ENCODE peak calls at places on chromosome 19, in nine cellular contexts. B, C, D, L, G, I, P, Q and Y are unnamed samples.

GRCh38 chr19:42397315-42398166 is 7.4 kb upstream of the CNFN start:
- DNase-seq in C (no peak), D (no peak), Q (no peak), L (no peak), B (no peak), I (no peak), G (no peak), P (no peak), Y (no peak)

GRCh38 chr19:42199440-42200115 is 17.9 kb downstream of the DEDD2 start:
- DNase-seq in P (peak; percentile 83), Q (no peak), C (no peak), D (no peak), L (no peak), B (no peak), G (no peak), I (no peak), Y (peak; percentile 85)

GRCh38 chr19:39401549-39402416 is 4.9 kb upstream of the ZFP36 start:
- DNase-seq in G (no peak), C (peak; percentile 69), B (peak; percentile 93), L (no peak), Q (no peak), I (peak; percentile 70), P (peak; percentile 82), D (peak; percentile 89), Y (peak; percentile 67)

GRCh38 chr19:49930483-49931011 is 1.2 kb upstream of the NUP62 start:
- DNase-seq in D (no peak), I (peak; percentile 15), C (no peak), P (no peak), B (no peak), L (peak; percentile 62), G (no peak), Q (no peak), Y (no peak)

GRCh38 chr19:3785464-3785937 is 680 bp downstream of the MATK start:
- DNase-seq in B (no peak), P (no peak), I (no peak), C (no peak), Q (no peak), D (no peak), L (no peak), G (no peak), Y (no peak)

GRCh38 chr19:4516199-4516938 is 1.9 kb downstream of the PLIN4 start:
- DNase-seq in B (no peak), P (no peak), Q (no peak), I (no peak), C (no peak), G (no peak), D (no peak), L (peak; percentile 32), Y (no peak)

GRCh38 chr19:34666200-34666957 is 10.6 kb downstream of the SCGB2B2 start:
- DNase-seq in Q (no peak), P (no peak), B (no peak), L (no peak), G (no peak), C (no peak), D (no peak), I (no peak), Y (no peak)

GRCh38 chr19:44723952-44724319 is 24.6 kb upstream of the BCL3 start:
- DNase-seq in B (no peak), C (peak; percentile 74), Q (peak; percentile 76), G (peak; percentile 62), P (peak; percentile 84), L (peak; percentile 77), I (peak; percentile 86), D (peak; percentile 73), Y (peak; percentile 81)

GRCh38 chr19:10819124-10820060 is 16.6 kb downstream of the TMED1 start:
- DNase-seq in P (no peak), L (no peak), D (no peak), B (no peak), Q (no peak), C (no peak), G (no peak), I (no peak), Y (no peak)

GRCh38 chr19:51125421-51126075 is 842 bp downstream of the SIGLEC9 start:
- DNase-seq in G (no peak), P (no peak), Q (no peak), I (no peak), C (no peak), B (no peak), D (no peak), L (no peak), Y (no peak)

GRCh38 chr19:33604651-33605050 is 17.1 kb upstream of the CHST8 start:
- DNase-seq in Q (no peak), P (no peak), C (no peak), B (no peak), G (no peak), I (no peak), D (no peak), L (no peak), Y (no peak)

GRCh38 chr19:38534574-38534973 is 83.2 kb downstream of the MAP4K1 start:
- DNase-seq in C (no peak), B (no peak), L (no peak), Q (no peak), G (no peak), D (no peak), P (peak; percentile 31), I (no peak), Y (no peak)

GRCh38 chr19:9881720-9882119 is 46.6 kb downstream of the PIN1 start:
- DNase-seq in D (no peak), I (no peak), Q (no peak), L (no peak), G (no peak), C (no peak), B (no peak), P (no peak), Y (no peak)

GRCh38 chr19:51124729-51125128 is at the start of gene SIGLEC9:
- DNase-seq in G (no peak), P (peak; percentile 79), D (no peak), I (no peak), Q (no peak), C (peak; percentile 52), B (no peak), L (peak; percentile 49), Y (no peak)

GRCh38 chr19:2607712-2608601 is 94.5 kb downstream of the GNG7 start:
- DNase-seq in L (no peak), P (peak; percentile 50), B (no peak), Q (no peak), C (no peak), G (no peak), D (no peak), I (no peak), Y (peak; percentile 55)

GRCh38 chr19:13154911-13155471 is 4.8 kb downstream of the IER2 start:
- DNase-seq in I (peak; percentile 81), G (peak; percentile 47), C (peak; percentile 95), D (peak; percentile 65), P (peak; percentile 89), Q (peak; percentile 93), L (peak; percentile 61), B (peak; percentile 92), Y (peak; percentile 76)

GRCh38 chr19:10228925-10229324 is 2.2 kb downstream of the S1PR2 start:
- DNase-seq in Q (no peak), G (no peak), B (no peak), C (no peak), P (no peak), D (peak; percentile 41), I (peak; percentile 69), L (no peak), Y (peak; percentile 79)

DNA sequence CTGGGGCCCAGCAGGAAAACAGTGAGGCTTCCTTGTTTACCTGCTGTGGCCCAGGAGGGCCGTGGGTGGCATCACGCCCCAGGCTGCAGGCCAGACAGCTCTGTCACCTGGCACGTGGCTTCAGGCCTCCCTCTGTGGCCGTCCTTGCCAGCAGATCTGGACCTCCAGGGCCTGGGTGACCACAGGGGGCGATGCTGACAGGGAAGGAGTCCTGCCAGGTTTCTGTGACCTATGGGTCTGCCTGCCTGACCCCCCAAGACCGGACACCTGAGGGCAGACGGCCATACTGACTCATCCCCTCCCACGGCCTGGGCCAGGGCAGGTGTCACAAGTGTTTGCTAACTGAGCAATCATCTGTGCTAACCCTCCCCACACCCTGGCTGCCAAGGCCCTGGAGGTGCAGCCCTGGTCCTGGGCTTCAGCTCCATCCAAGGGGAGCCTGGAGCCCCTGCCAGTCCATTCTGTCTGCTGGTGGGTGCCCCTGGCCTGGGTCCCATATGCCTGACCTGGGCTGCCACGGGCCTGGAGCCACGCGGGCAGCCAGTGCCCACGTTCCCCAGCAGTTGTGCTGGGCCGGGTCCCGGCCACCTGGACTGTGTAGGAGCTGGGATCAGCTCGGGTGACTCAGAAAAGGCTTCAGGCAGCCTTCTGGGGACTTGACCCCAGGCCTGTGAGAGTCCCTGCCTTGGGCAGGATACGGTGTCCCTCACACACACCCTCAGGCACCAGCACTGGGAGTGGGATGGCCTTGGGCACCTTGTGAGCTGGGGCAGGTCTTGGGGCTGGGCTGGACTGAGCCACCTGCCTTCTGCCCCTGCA is 3.7 kb downstream of the CDC34 start:
- DNase-seq in D (no peak), B (no peak), L (no peak), I (no peak), P (no peak), G (no peak), C (no peak), Q (no peak), Y (no peak)
- TF ChIP-seq CTCF in D (peak; percentile 13), B (no peak), L (no peak), I (no peak), P (no peak), G (no peak), C (no peak), Q (no peak), Y (no peak)

DNA sequence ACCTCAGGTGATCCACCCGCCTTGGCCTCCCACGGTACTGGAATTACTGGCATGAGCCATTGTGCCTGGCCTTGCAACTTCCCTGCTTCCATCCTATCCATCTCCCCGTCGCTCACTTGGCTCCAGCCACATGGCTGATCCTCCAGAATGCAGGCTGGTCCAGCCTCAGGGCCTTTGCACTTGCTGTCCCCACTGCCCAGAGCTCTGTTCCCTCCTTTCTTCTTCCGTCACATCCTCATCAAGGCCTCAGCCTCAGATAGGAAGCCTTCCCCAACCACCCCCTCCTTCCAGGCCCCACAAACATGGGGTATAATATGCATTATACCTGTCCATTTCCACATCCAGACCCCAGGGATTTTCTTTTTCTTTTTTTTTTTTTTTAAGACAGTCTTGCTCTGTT is 16.2 kb downstream of the MAST3 start:
- DNase-seq in P (no peak), G (no peak), C (no peak), B (no peak), Q (no peak), I (no peak), D (no peak), L (no peak), Y (no peak)
- TF ChIP-seq CTCF in P (no peak), G (no peak), C (no peak), B (no peak), Q (no peak), I (no peak), D (no peak), L (no peak), Y (no peak)

GRCh38 chr19:6925801-6926751 is 38.7 kb downstream of the ADGRE1 start:
- DNase-seq in P (no peak), L (no peak), Q (no peak), B (no peak), C (no peak), I (no peak), D (no peak), G (no peak), Y (peak; percentile 34)
- TF ChIP-seq CTCF in P (no peak), L (no peak), Q (no peak), B (no peak), C (no peak), I (no peak), D (no peak), G (no peak), Y (no peak)

DNA sequence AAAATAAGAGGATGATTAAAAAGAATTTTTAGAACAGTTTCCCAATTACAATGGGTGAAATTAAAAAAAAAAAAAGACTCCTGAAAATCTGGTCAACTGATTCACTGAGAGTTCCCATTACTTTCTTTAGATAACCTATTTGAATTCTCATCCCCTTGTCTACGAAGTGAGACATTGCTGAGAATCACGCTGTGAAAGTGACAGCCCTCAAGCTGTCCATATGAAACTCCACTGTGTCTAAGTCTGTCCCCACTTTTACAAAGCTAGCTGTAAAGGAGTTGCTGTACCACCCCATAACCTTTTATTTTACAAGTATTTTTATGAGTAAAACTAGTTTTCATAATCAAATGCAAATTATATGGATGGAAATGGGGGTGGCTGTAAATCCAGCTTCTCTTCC is 1219.3 kb downstream of the UQCRFS1 start:
- DNase-seq in D (no peak), L (no peak), G (no peak), B (no peak), Q (no peak), I (no peak), C (no peak), P (no peak), Y (no peak)
- TF ChIP-seq CTCF in D (no peak), L (no peak), G (no peak), B (no peak), Q (no peak), I (no peak), C (no peak), P (no peak), Y (no peak)